ENCODE peak calls at places on chromosomes 2 and 18, in seven cellular contexts. U is sigmoid colon, F is iPS-NIHi11, C is substantia nigra, X is foreskin fibroblast, J is lower lobe of right lung, H is SW480. Y is an unnamed sample.

GRCh38 chr2:163205696-163206267 is 367.2 kb upstream of the KCNH7 start:
- DNase-seq in U (no peak), F (no peak), C (no peak), X (no peak), J (no peak), H (no peak), Y (no peak)

GRCh38 chr18:35324926-35325655 is 19.1 kb downstream of the ZNF24 start:
- DNase-seq in U (no peak), F (peak), C (no peak), X (peak), J (no peak), H (no peak), Y (no peak)

GRCh38 chr2:20377738-20378137 is 27.1 kb upstream of the PUM2 start:
- DNase-seq in U (no peak), F (no peak), C (no peak), X (no peak), J (no peak), H (no peak), Y (no peak)

GRCh38 chr2:68594041-68594440 is 49.3 kb upstream of the PROKR1 start:
- DNase-seq in U (no peak), F (no peak), C (no peak), X (no peak), J (no peak), H (no peak), Y (no peak)

GRCh38 chr2:125656190-125656589 is 999.8 kb upstream of the GYPC start:
- DNase-seq in U (no peak), F (no peak), C (no peak), X (no peak), J (no peak), H (no peak), Y (no peak)

GRCh38 chr2:181183878-181184553 is 203.6 kb downstream of the UBE2E3 start:
- DNase-seq in U (no peak), F (no peak), C (no peak), X (peak), J (no peak), H (no peak), Y (no peak)

GRCh38 chr2:214035091-214035852 is 375.6 kb upstream of the VWC2L start:
- DNase-seq in U (no peak), F (no peak), C (no peak), X (no peak), J (peak), H (no peak), Y (no peak)

GRCh38 chr2:117933884-117934354 is 80.0 kb downstream of the CCDC93 start:
- DNase-seq in U (no peak), F (no peak), C (no peak), X (no peak), J (no peak), H (no peak), Y (no peak)

GRCh38 chr2:204108874-204109295 is 172.3 kb downstream of the ICOS start:
- DNase-seq in U (no peak), F (no peak), C (no peak), X (no peak), J (no peak), H (no peak), Y (no peak)

GRCh38 chr2:235155163-235155562 is 203.3 kb downstream of the SH3BP4 start:
- DNase-seq in U (no peak), F (no peak), C (no peak), X (no peak), J (no peak), H (no peak), Y (no peak)

GRCh38 chr2:102289129-102289528 is 22.2 kb upstream of the IL1RL1 start:
- DNase-seq in U (no peak), F (no peak), C (no peak), X (no peak), J (no peak), H (no peak), Y (no peak)

GRCh38 chr2:238449909-238450417 is 23.2 kb downstream of the ASB1 start:
- DNase-seq in U (peak), F (no peak), C (no peak), X (peak), J (peak), H (no peak), Y (peak)

GRCh38 chr2:233116946-233117345 is 56.8 kb downstream of the INPP5D start:
- DNase-seq in U (no peak), F (peak), C (no peak), X (no peak), J (peak), H (no peak), Y (no peak)

Y was measured in right lobe of liver.